ENCODE peak calls at places on chromosomes 1 and 21, in seven cellular contexts. J, A, L, Z, E, Y and Q are unnamed samples.

GRCh38 chr1:159958721-159959380 is 4.8 kb upstream of the SLAMF9 start:
- DNase-seq in Z (no peak), J (no peak), L (no peak), E (no peak), Y (no peak), A (no peak), Q (no peak)

GRCh38 chr1:29324771-29325351 is 88.5 kb downstream of the PTPRU start:
- DNase-seq in L (no peak), Z (no peak), A (no peak), Y (no peak), J (peak), E (no peak), Q (no peak)

GRCh38 chr1:32816676-32817158 is 441 bp downstream of the YARS1 start:
- DNase-seq in E (no peak), Z (no peak), J (no peak), A (no peak), Y (peak), L (no peak), Q (no peak)

GRCh38 chr1:241990040-241990439 is 8.9 kb downstream of the MAP1LC3C start:
- DNase-seq in Y (peak), Z (no peak), E (no peak), J (peak), L (peak), A (peak), Q (peak)

GRCh38 chr21:44498280-44498964 is 41.6 kb downstream of the KRTAP10-1 start:
- DNase-seq in A (no peak), Y (no peak), Z (no peak), J (no peak), L (no peak), E (no peak), Q (no peak)

GRCh38 chr1:74652711-74653131 is 20.9 kb downstream of the ERICH3 start:
- DNase-seq in L (no peak), A (peak), J (no peak), Y (peak), Z (no peak), E (no peak), Q (peak)

GRCh38 chr1:166479052-166479631 is 312.3 kb upstream of the FAM78B start:
- DNase-seq in Z (no peak), L (peak), J (no peak), Y (peak), A (peak), E (peak), Q (peak)

GRCh38 chr1:75916834-75917233 is 15.4 kb downstream of the ASB17 start:
- DNase-seq in E (no peak), Y (no peak), Z (no peak), A (no peak), J (no peak), L (no peak), Q (no peak)

GRCh38 chr1:231064418-231064817 is 24.4 kb upstream of the FAM89A start:
- DNase-seq in J (no peak), Y (no peak), E (no peak), L (no peak), Z (no peak), A (no peak), Q (no peak)